ENCODE peak calls at places on chromosomes 12 and 14, in seven cellular contexts. L, M, W, N, V, J and Y are unnamed samples.
A peak's percentile ranks its signal among the peaks of the same experiment; 100 is the strongest.

GRCh38 chr14:59189281-59189821 is 884 bp downstream of the DAAM1 start:
- DNase-seq in W (peak; percentile 5), V (no peak), M (peak; percentile 39), L (peak; percentile 17), N (no peak), J (no peak), Y (peak; percentile 33)

GRCh38 chr12:89829434-89829975 is 120.9 kb upstream of the ATP2B1 start:
- DNase-seq in W (no peak), V (no peak), N (no peak), J (no peak), L (no peak), M (no peak), Y (no peak)

GRCh38 chr14:24080142-24080530 is 8.8 kb downstream of the CPNE6 start:
- DNase-seq in L (no peak), V (no peak), N (no peak), J (no peak), W (no peak), M (no peak), Y (no peak)

GRCh38 chr12:80364056-80364455 is 80.0 kb upstream of the PTPRQ start:
- DNase-seq in N (no peak), M (no peak), W (no peak), J (no peak), L (no peak), V (no peak), Y (no peak)

GRCh38 chr12:112929715-112930114 is 8.6 kb upstream of the OAS3 start:
- DNase-seq in W (no peak), L (no peak), N (no peak), M (no peak), J (no peak), V (no peak), Y (no peak)

GRCh38 chr12:24418157-24418556 is 468.7 kb upstream of the SOX5 start:
- DNase-seq in L (no peak), V (no peak), M (no peak), N (no peak), J (no peak), W (no peak), Y (no peak)

GRCh38 chr14:50039734-50040400 is 76.5 kb downstream of the VCPKMT start:
- DNase-seq in W (peak; percentile 72), M (no peak), V (peak; percentile 57), N (no peak), J (peak; percentile 95), L (no peak), Y (no peak)

GRCh38 chr14:87899228-87899627 is 93.8 kb downstream of the GALC start:
- DNase-seq in W (no peak), M (peak; percentile 45), L (no peak), V (no peak), J (no peak), N (no peak), Y (no peak)

GRCh38 chr12:24997970-24998582 is 49.2 kb upstream of the BCAT1 start:
- DNase-seq in M (no peak), W (peak; percentile 86), V (no peak), J (peak; percentile 60), L (no peak), N (no peak), Y (no peak)

GRCh38 chr14:92586966-92587365 is 73.4 kb downstream of the RIN3 start:
- DNase-seq in V (no peak), L (no peak), W (no peak), N (no peak), M (no peak), J (no peak), Y (no peak)

GRCh38 chr12:76698966-76699365 is 64.9 kb upstream of the ZDHHC17 start:
- DNase-seq in L (no peak), V (no peak), N (no peak), J (no peak), W (no peak), M (peak; percentile 23), Y (no peak)

GRCh38 chr12:20194171-20194570 is 174.2 kb upstream of the PDE3A start:
- DNase-seq in L (no peak), W (no peak), N (no peak), V (no peak), M (no peak), J (no peak), Y (peak; percentile 25)

GRCh38 chr12:3658327-3659163 is 94.4 kb downstream of the CRACR2A start:
- DNase-seq in V (peak; percentile 47), N (no peak), W (peak; percentile 18), M (no peak), J (peak; percentile 4), L (peak; percentile 18), Y (no peak)

GRCh38 chr14:61470261-61470953 is 149.0 kb downstream of the PRKCH start:
- DNase-seq in L (peak; percentile 23), J (peak; percentile 31), N (no peak), W (peak; percentile 94), V (peak; percentile 50), M (peak; percentile 17), Y (no peak)

GRCh38 chr14:54567634-54568561 is 970 bp downstream of the SAMD4A start:
- DNase-seq in M (peak; percentile 42), J (no peak), L (peak; percentile 44), N (no peak), V (peak; percentile 63), W (peak; percentile 20), Y (peak; percentile 51)

GRCh38 chr12:57632369-57632897 is 568 bp downstream of the B4GALNT1 start:
- DNase-seq in W (no peak), N (peak; percentile 55), L (peak; percentile 37), V (no peak), M (peak; percentile 49), J (no peak), Y (peak; percentile 14)

GRCh38 chr14:74974364-74975058 is 19.1 kb upstream of the PGF start:
- DNase-seq in J (no peak), V (no peak), L (no peak), N (no peak), M (no peak), W (no peak), Y (no peak)

GRCh38 chr12:116916714-116917114 is 6.0 kb downstream of the FBXW8 start:
- DNase-seq in L (no peak), M (no peak), N (no peak), V (no peak), J (peak; percentile 93), W (peak; percentile 68), Y (no peak)

GRCh38 chr14:23177181-23177580 is 6.3 kb downstream of the SLC7A8 start:
- DNase-seq in M (no peak), J (peak; percentile 11), N (no peak), V (no peak), W (no peak), L (no peak), Y (no peak)

GRCh38 chr12:13223176-13223806 is 26.8 kb downstream of the EMP1 start:
- DNase-seq in N (peak; percentile 52), L (no peak), V (no peak), W (peak; percentile 68), J (no peak), M (peak; percentile 48), Y (no peak)

GRCh38 chr14:72907886-72908285 is 14.0 kb upstream of the DPF3 start:
- DNase-seq in M (no peak), V (no peak), N (no peak), J (no peak), L (no peak), W (peak; percentile 82), Y (no peak)

GRCh38 chr14:91897121-91897701 is 29.9 kb upstream of the TC2N start:
- DNase-seq in N (no peak), M (peak; percentile 32), V (peak; percentile 65), W (no peak), J (no peak), L (no peak), Y (peak; percentile 89)

GRCh38 chr12:39145175-39145999 is 240.0 kb upstream of the CPNE8 start:
- DNase-seq in L (peak; percentile 11), M (no peak), W (no peak), N (peak; percentile 59), J (peak; percentile 9), V (peak; percentile 71), Y (peak; percentile 46)

GRCh38 chr14:58082491-58083098 is 69.4 kb downstream of the ARMH4 start:
- DNase-seq in W (peak; percentile 86), J (peak; percentile 11), L (no peak), V (no peak), N (no peak), M (no peak), Y (no peak)

GRCh38 chr12:60394680-60395079 is 798.9 kb downstream of the SLC16A7 start:
- DNase-seq in M (no peak), V (no peak), N (no peak), J (no peak), L (no peak), W (peak; percentile 54), Y (no peak)

GRCh38 chr14:61749264-61749663 is 13.0 kb upstream of the SNAPC1 start:
- DNase-seq in M (no peak), W (no peak), N (no peak), J (peak; percentile 72), V (no peak), L (no peak), Y (no peak)

GRCh38 chr12:65248656-65249633 is 29.5 kb upstream of the MSRB3 start:
- DNase-seq in V (no peak), M (no peak), L (no peak), W (no peak), J (no peak), N (no peak), Y (no peak)

GRCh38 chr12:105166736-105167135 is 59.2 kb downstream of the WASHC4 start:
- DNase-seq in M (no peak), V (no peak), L (no peak), N (no peak), W (no peak), J (no peak), Y (no peak)